ENCODE peak calls at places on chromosomes 5 and 9, in ten cellular contexts. One of them, this sample, is unnamed.

GRCh38 chr9:21505425-21506179 is 23.5 kb upstream of the IFNE start:
- DNase-seq in memory B cell: no peak
- DNase-seq in spleen: no peak
- DNase-seq in progenitor cell of endocrine pancreas: no peak
- DNase-seq in fibroblast of the aortic adventitia: no peak
- DNase-seq in heart right ventricle: no peak
- DNase-seq in LHCN-M2: peak
- DNase-seq in AG08395: peak
- DNase-seq in MCF 10A: peak
- DNase-seq in NCI-H2227 treated with DMSO at 0.1 percent for 48 hours: no peak
- DNase-seq in this sample: no peak

GRCh38 chr5:170863646-170864045 is 1.8 kb downstream of the RANBP17 start:
- DNase-seq in memory B cell: no peak
- DNase-seq in NCI-H2227 treated with DMSO at 0.1 percent for 48 hours: no peak
- DNase-seq in LHCN-M2: no peak
- DNase-seq in fibroblast of the aortic adventitia: peak
- DNase-seq in spleen: no peak
- DNase-seq in AG08395: no peak
- DNase-seq in MCF 10A: no peak
- DNase-seq in progenitor cell of endocrine pancreas: no peak
- DNase-seq in heart right ventricle: no peak
- DNase-seq in this sample: no peak

GRCh38 chr9:109264865-109265532 is 55.9 kb downstream of the EPB41L4B start:
- DNase-seq in heart right ventricle: peak
- DNase-seq in fibroblast of the aortic adventitia: peak
- DNase-seq in NCI-H2227 treated with DMSO at 0.1 percent for 48 hours: no peak
- DNase-seq in spleen: no peak
- DNase-seq in MCF 10A: no peak
- DNase-seq in progenitor cell of endocrine pancreas: no peak
- DNase-seq in memory B cell: no peak
- DNase-seq in LHCN-M2: no peak
- DNase-seq in AG08395: no peak
- DNase-seq in this sample: no peak

GRCh38 chr5:133991171-133991910 is 13.4 kb downstream of the VDAC1 start:
- DNase-seq in progenitor cell of endocrine pancreas: no peak
- DNase-seq in MCF 10A: no peak
- DNase-seq in AG08395: no peak
- DNase-seq in spleen: no peak
- DNase-seq in fibroblast of the aortic adventitia: no peak
- DNase-seq in NCI-H2227 treated with DMSO at 0.1 percent for 48 hours: no peak
- DNase-seq in LHCN-M2: no peak
- DNase-seq in heart right ventricle: no peak
- DNase-seq in memory B cell: no peak
- DNase-seq in this sample: no peak

GRCh38 chr5:96001262-96001661 is 39.6 kb upstream of the ELL2 start:
- DNase-seq in heart right ventricle: no peak
- DNase-seq in MCF 10A: no peak
- DNase-seq in LHCN-M2: peak
- DNase-seq in memory B cell: no peak
- DNase-seq in spleen: no peak
- DNase-seq in NCI-H2227 treated with DMSO at 0.1 percent for 48 hours: no peak
- DNase-seq in progenitor cell of endocrine pancreas: no peak
- DNase-seq in AG08395: no peak
- DNase-seq in fibroblast of the aortic adventitia: no peak
- DNase-seq in this sample: no peak

GRCh38 chr5:55360190-55360589 is 52.4 kb downstream of the MTREX start:
- DNase-seq in AG08395: no peak
- DNase-seq in LHCN-M2: peak
- DNase-seq in memory B cell: no peak
- DNase-seq in fibroblast of the aortic adventitia: peak
- DNase-seq in NCI-H2227 treated with DMSO at 0.1 percent for 48 hours: no peak
- DNase-seq in progenitor cell of endocrine pancreas: no peak
- DNase-seq in spleen: no peak
- DNase-seq in MCF 10A: peak
- DNase-seq in heart right ventricle: no peak
- DNase-seq in this sample: no peak

GRCh38 chr5:103120607-103121200 is 603 bp downstream of the PPIP5K2 start:
- DNase-seq in fibroblast of the aortic adventitia: peak
- DNase-seq in heart right ventricle: no peak
- DNase-seq in progenitor cell of endocrine pancreas: no peak
- DNase-seq in MCF 10A: peak
- DNase-seq in NCI-H2227 treated with DMSO at 0.1 percent for 48 hours: no peak
- DNase-seq in AG08395: peak
- DNase-seq in spleen: no peak
- DNase-seq in LHCN-M2: peak
- DNase-seq in memory B cell: no peak
- DNase-seq in this sample: no peak

GRCh38 chr9:27151693-27152397 is 42.8 kb downstream of the TEK start:
- DNase-seq in fibroblast of the aortic adventitia: peak
- DNase-seq in LHCN-M2: peak
- DNase-seq in AG08395: peak
- DNase-seq in MCF 10A: peak
- DNase-seq in heart right ventricle: no peak
- DNase-seq in spleen: no peak
- DNase-seq in progenitor cell of endocrine pancreas: no peak
- DNase-seq in memory B cell: no peak
- DNase-seq in NCI-H2227 treated with DMSO at 0.1 percent for 48 hours: no peak
- DNase-seq in this sample: no peak

GRCh38 chr5:119522841-119523240 is 70.5 kb downstream of the HSD17B4 start:
- DNase-seq in MCF 10A: no peak
- DNase-seq in spleen: no peak
- DNase-seq in heart right ventricle: no peak
- DNase-seq in fibroblast of the aortic adventitia: no peak
- DNase-seq in AG08395: no peak
- DNase-seq in memory B cell: no peak
- DNase-seq in NCI-H2227 treated with DMSO at 0.1 percent for 48 hours: no peak
- DNase-seq in LHCN-M2: no peak
- DNase-seq in progenitor cell of endocrine pancreas: no peak
- DNase-seq in this sample: no peak

GRCh38 chr5:149831492-149831891 is 101.4 kb downstream of the PPARGC1B start:
- DNase-seq in fibroblast of the aortic adventitia: peak
- DNase-seq in NCI-H2227 treated with DMSO at 0.1 percent for 48 hours: no peak
- DNase-seq in memory B cell: no peak
- DNase-seq in progenitor cell of endocrine pancreas: no peak
- DNase-seq in spleen: peak
- DNase-seq in MCF 10A: peak
- DNase-seq in AG08395: no peak
- DNase-seq in heart right ventricle: no peak
- DNase-seq in LHCN-M2: peak
- DNase-seq in this sample: no peak

GRCh38 chr9:91500509-91501011 is 76.9 kb upstream of the NFIL3 start:
- DNase-seq in AG08395: peak
- DNase-seq in fibroblast of the aortic adventitia: peak
- DNase-seq in NCI-H2227 treated with DMSO at 0.1 percent for 48 hours: no peak
- DNase-seq in LHCN-M2: peak
- DNase-seq in MCF 10A: peak
- DNase-seq in progenitor cell of endocrine pancreas: no peak
- DNase-seq in memory B cell: no peak
- DNase-seq in heart right ventricle: no peak
- DNase-seq in spleen: no peak
- DNase-seq in this sample: no peak

GRCh38 chr9:85667374-85667773 is 74.4 kb downstream of the AGTPBP1 start:
- DNase-seq in MCF 10A: no peak
- DNase-seq in fibroblast of the aortic adventitia: no peak
- DNase-seq in NCI-H2227 treated with DMSO at 0.1 percent for 48 hours: no peak
- DNase-seq in AG08395: no peak
- DNase-seq in heart right ventricle: no peak
- DNase-seq in progenitor cell of endocrine pancreas: no peak
- DNase-seq in LHCN-M2: no peak
- DNase-seq in memory B cell: no peak
- DNase-seq in spleen: no peak
- DNase-seq in this sample: no peak

GRCh38 chr5:180069589-180070247 is 1.8 kb downstream of the RNF130 start:
- DNase-seq in AG08395: no peak
- DNase-seq in fibroblast of the aortic adventitia: no peak
- DNase-seq in heart right ventricle: no peak
- DNase-seq in progenitor cell of endocrine pancreas: no peak
- DNase-seq in NCI-H2227 treated with DMSO at 0.1 percent for 48 hours: no peak
- DNase-seq in MCF 10A: peak
- DNase-seq in memory B cell: no peak
- DNase-seq in spleen: no peak
- DNase-seq in LHCN-M2: no peak
- DNase-seq in this sample: no peak

This sample was measured in aorta.